ENCODE peak calls at places on chromosomes 4 and X, in eight cellular contexts. C is mesothelial cell of epicardium; K is substantia nigra; J is activated CD4-positive, alpha-beta memory T cell treated with anti-CD3 and anti-CD28 coated beads, Interleukin-2, amount 10 ng/mL, durations not matched to agents 7 days and 5 days; G is Daoy; H is HEK293T; L is AG08396; P is ascending aorta. R is an unnamed sample.

GRCh38 chr4:108878781-108879180 is 115.9 kb upstream of the ETNPPL start:
- DNase-seq in C (no peak), K (no peak), J (no peak), G (no peak), H (no peak), L (no peak), P (no peak), R (no peak)

GRCh38 chr4:141346144-141346543 is 125.4 kb downstream of the ZNF330 start:
- DNase-seq in C (no peak), K (no peak), J (no peak), G (peak), H (peak), L (peak), P (no peak), R (peak)

GRCh38 chr4:7275067-7275466 is 82.7 kb downstream of the SORCS2 start:
- DNase-seq in C (no peak), K (no peak), J (no peak), G (no peak), H (no peak), L (no peak), P (no peak), R (no peak)

GRCh38 chr4:47652092-47652491 is 167.0 kb downstream of the ATP10D start:
- DNase-seq in C (no peak), K (no peak), J (no peak), G (no peak), H (no peak), L (no peak), P (no peak), R (no peak)

GRCh38 chr4:110005461-110006056 is 92.9 kb downstream of the EGF start:
- DNase-seq in C (no peak), K (no peak), J (no peak), G (peak), H (peak), L (peak), P (no peak), R (no peak)

GRCh38 chr4:139014391-139015268 is 951 bp upstream of the NOCT start:
- DNase-seq in C (no peak), K (no peak), J (no peak), G (peak), H (no peak), L (peak), P (no peak), R (no peak)

GRCh38 chr4:72326692-72327632 is 242.1 kb downstream of the ADAMTS3 start:
- DNase-seq in C (no peak), K (no peak), J (no peak), G (no peak), H (peak), L (peak), P (no peak), R (no peak)

GRCh38 chrX:41599507-41599906 is 89.3 kb upstream of the GPR34 start:
- DNase-seq in C (no peak), K (no peak), J (no peak), G (no peak), H (no peak), L (no peak), P (no peak), R (no peak)

GRCh38 chr4:73770917-73771316 is 30.5 kb downstream of the CXCL8 start:
- DNase-seq in C (no peak), K (no peak), J (no peak), G (no peak), H (no peak), L (no peak), P (no peak), R (no peak)

GRCh38 chrX:129726307-129727111 is 12.3 kb upstream of the XPNPEP2 start:
- DNase-seq in C (no peak), K (peak), J (peak), G (peak), H (peak), L (peak), P (no peak), R (peak)

GRCh38 chr4:150173854-150174398 is 95.7 kb downstream of the DCLK2 start:
- DNase-seq in C (no peak), K (no peak), J (no peak), G (peak), H (no peak), L (no peak), P (no peak), R (no peak)

GRCh38 chr4:3248811-3249661 is at the start of gene MSANTD1:
- DNase-seq in C (no peak), K (no peak), J (no peak), G (no peak), H (no peak), L (peak), P (no peak), R (no peak)

R was measured in HuH-7.5.